ENCODE peak calls at places on chromosomes 6 and 20, in four cellular contexts. One of them, this sample, is unnamed.

GRCh38 chr6:155850408-155850841 is 394.8 kb upstream of the NOX3 start:
- DNase-seq in stimulated activated CD4-positive, alpha-beta T cell treated with anti-CD3 and anti-CD28 coated beads, Interleukin-2, amount 100 ng/mL, for 48 hours: no peak
- DNase-seq in CD4-positive, CD25-positive, alpha-beta regulatory T cell: no peak
- DNase-seq in NCI-H1092 treated with DMSO at 0.1 percent for 48 hours: no peak
- DNase-seq in this sample: no peak

GRCh38 chr6:28449056-28449455 is 5.8 kb upstream of the ZSCAN23 start:
- DNase-seq in CD4-positive, CD25-positive, alpha-beta regulatory T cell: peak
- DNase-seq in stimulated activated CD4-positive, alpha-beta T cell treated with anti-CD3 and anti-CD28 coated beads, Interleukin-2, amount 100 ng/mL, for 48 hours: no peak
- DNase-seq in NCI-H1092 treated with DMSO at 0.1 percent for 48 hours: no peak
- DNase-seq in this sample: no peak

GRCh38 chr6:22880686-22881433 is 311.5 kb downstream of the HDGFL1 start:
- DNase-seq in NCI-H1092 treated with DMSO at 0.1 percent for 48 hours: no peak
- DNase-seq in CD4-positive, CD25-positive, alpha-beta regulatory T cell: no peak
- DNase-seq in stimulated activated CD4-positive, alpha-beta T cell treated with anti-CD3 and anti-CD28 coated beads, Interleukin-2, amount 100 ng/mL, for 48 hours: no peak
- DNase-seq in this sample: no peak

GRCh38 chr6:133768656-133769295 is 120.1 kb upstream of the TCF21 start:
- DNase-seq in CD4-positive, CD25-positive, alpha-beta regulatory T cell: no peak
- DNase-seq in stimulated activated CD4-positive, alpha-beta T cell treated with anti-CD3 and anti-CD28 coated beads, Interleukin-2, amount 100 ng/mL, for 48 hours: no peak
- DNase-seq in NCI-H1092 treated with DMSO at 0.1 percent for 48 hours: no peak
- DNase-seq in this sample: no peak

GRCh38 chr6:149112976-149113375 is 204.5 kb upstream of the TAB2 start:
- DNase-seq in CD4-positive, CD25-positive, alpha-beta regulatory T cell: no peak
- DNase-seq in NCI-H1092 treated with DMSO at 0.1 percent for 48 hours: no peak
- DNase-seq in stimulated activated CD4-positive, alpha-beta T cell treated with anti-CD3 and anti-CD28 coated beads, Interleukin-2, amount 100 ng/mL, for 48 hours: no peak
- DNase-seq in this sample: no peak

GRCh38 chr20:59365611-59366284 is 65.3 kb downstream of the EDN3 start:
- DNase-seq in stimulated activated CD4-positive, alpha-beta T cell treated with anti-CD3 and anti-CD28 coated beads, Interleukin-2, amount 100 ng/mL, for 48 hours: no peak
- DNase-seq in NCI-H1092 treated with DMSO at 0.1 percent for 48 hours: peak
- DNase-seq in CD4-positive, CD25-positive, alpha-beta regulatory T cell: no peak
- DNase-seq in this sample: peak

GRCh38 chr6:753486-753885 is 60.5 kb upstream of the EXOC2 start:
- DNase-seq in CD4-positive, CD25-positive, alpha-beta regulatory T cell: no peak
- DNase-seq in stimulated activated CD4-positive, alpha-beta T cell treated with anti-CD3 and anti-CD28 coated beads, Interleukin-2, amount 100 ng/mL, for 48 hours: no peak
- DNase-seq in NCI-H1092 treated with DMSO at 0.1 percent for 48 hours: no peak
- DNase-seq in this sample: no peak

GRCh38 chr6:23940466-23940865 is 185.5 kb upstream of the NRSN1 start:
- DNase-seq in NCI-H1092 treated with DMSO at 0.1 percent for 48 hours: no peak
- DNase-seq in CD4-positive, CD25-positive, alpha-beta regulatory T cell: no peak
- DNase-seq in stimulated activated CD4-positive, alpha-beta T cell treated with anti-CD3 and anti-CD28 coated beads, Interleukin-2, amount 100 ng/mL, for 48 hours: no peak
- DNase-seq in this sample: no peak

GRCh38 chr6:13338038-13338437 is 9.7 kb upstream of the TBC1D7 start:
- DNase-seq in stimulated activated CD4-positive, alpha-beta T cell treated with anti-CD3 and anti-CD28 coated beads, Interleukin-2, amount 100 ng/mL, for 48 hours: no peak
- DNase-seq in CD4-positive, CD25-positive, alpha-beta regulatory T cell: no peak
- DNase-seq in NCI-H1092 treated with DMSO at 0.1 percent for 48 hours: no peak
- DNase-seq in this sample: no peak

GRCh38 chr6:12010635-12011275 is 1.4 kb upstream of the HIVEP1 start:
- DNase-seq in stimulated activated CD4-positive, alpha-beta T cell treated with anti-CD3 and anti-CD28 coated beads, Interleukin-2, amount 100 ng/mL, for 48 hours: no peak
- DNase-seq in CD4-positive, CD25-positive, alpha-beta regulatory T cell: no peak
- DNase-seq in NCI-H1092 treated with DMSO at 0.1 percent for 48 hours: peak
- DNase-seq in this sample: peak